ENCODE peak calls at places on chromosomes 16 and 17, in eight cellular contexts. R, N, U, E, Y, T, D and I are unnamed samples.

GRCh38 chr17:16936536-16937310 is 35.2 kb downstream of the TNFRSF13B start:
- DNase-seq in R (no peak), N (peak; percentile 3), U (no peak), E (no peak), Y (no peak), T (no peak), D (no peak), I (no peak)

GRCh38 chr16:66287916-66288315 is 78.6 kb upstream of the CDH5 start:
- DNase-seq in R (no peak), N (no peak), U (no peak), E (no peak), Y (no peak), T (no peak), D (no peak), I (no peak)

GRCh38 chr16:49487746-49488145 is 114.1 kb downstream of the C16orf78 start:
- DNase-seq in R (no peak), N (no peak), U (no peak), E (no peak), Y (no peak), T (no peak), D (no peak), I (no peak)

GRCh38 chr17:45160505-45161287 is 979 bp upstream of the HEXIM2 start:
- DNase-seq in R (peak; percentile 32), N (peak; percentile 84), U (peak; percentile 85), E (peak; percentile 29), Y (no peak), T (no peak), D (peak; percentile 51), I (peak; percentile 59)

GRCh38 chr16:58454856-58455255 is 45.1 kb upstream of the NDRG4 start:
- DNase-seq in R (no peak), N (no peak), U (no peak), E (no peak), Y (no peak), T (no peak), D (no peak), I (no peak)

GRCh38 chr16:67034478-67034877 is 5.5 kb downstream of the CBFB start:
- DNase-seq in R (no peak), N (no peak), U (no peak), E (peak; percentile 8), Y (no peak), T (no peak), D (no peak), I (peak; percentile 70)

GRCh38 chr16:13332713-13333255 is 431.4 kb downstream of the SHISA9 start:
- DNase-seq in R (no peak), N (no peak), U (no peak), E (no peak), Y (no peak), T (no peak), D (no peak), I (no peak)

GRCh38 chr17:81715872-81716673 is 4.0 kb downstream of the SLC25A10 start:
- DNase-seq in R (no peak), N (no peak), U (no peak), E (no peak), Y (no peak), T (no peak), D (no peak), I (no peak)

GRCh38 chr17:12053552-12053951 is 32.9 kb downstream of the MAP2K4 start:
- DNase-seq in R (no peak), N (no peak), U (no peak), E (no peak), Y (no peak), T (no peak), D (no peak), I (no peak)

GRCh38 chr17:2071421-2072281 is 16.7 kb downstream of the HIC1 start:
- DNase-seq in R (no peak), N (peak; percentile 85), U (no peak), E (no peak), Y (no peak), T (no peak), D (no peak), I (peak; percentile 21)